ENCODE peak calls at places on chromosomes 2 and 18, in six cellular contexts. V is upper lobe of right lung, S is AG04450, C is right cardiac atrium, L is body of pancreas, X is IMR-90. H is an unnamed sample.

GRCh38 chr2:233556756-233557736 is 9.5 kb downstream of the USP40 start:
- DNase-seq in V (no peak), S (peak), C (no peak), L (peak), X (peak), H (peak)

GRCh38 chr2:240913810-240914644 is 7.9 kb downstream of the CROCC2 start:
- DNase-seq in V (peak), S (no peak), C (peak), L (peak), X (peak), H (no peak)

GRCh38 chr2:185583058-185583816 is 155.4 kb upstream of the FSIP2 start:
- DNase-seq in V (no peak), S (no peak), C (no peak), L (no peak), X (peak), H (peak)

GRCh38 chr18:5456577-5457466 is 87.0 kb downstream of the EPB41L3 start:
- DNase-seq in V (no peak), S (no peak), C (peak), L (no peak), X (peak), H (no peak)

GRCh38 chr2:160666677-160667061 is 173.1 kb upstream of the RBMS1 start:
- DNase-seq in V (no peak), S (peak), C (no peak), L (no peak), X (no peak), H (no peak)

GRCh38 chr18:55918449-55918848 is 330.5 kb upstream of the TCF4 start:
- DNase-seq in V (no peak), S (no peak), C (no peak), L (no peak), X (peak), H (no peak)

GRCh38 chr2:160241251-160242137 is 41.4 kb upstream of the ITGB6 start:
- DNase-seq in V (peak), S (no peak), C (no peak), L (peak), X (peak), H (peak)

GRCh38 chr2:240814280-240814679 is 5.7 kb downstream of the KIF1A start:
- DNase-seq in V (no peak), S (no peak), C (no peak), L (no peak), X (no peak), H (no peak)

GRCh38 chr18:4232656-4233055 is 222.5 kb downstream of the DLGAP1 start:
- DNase-seq in V (no peak), S (no peak), C (no peak), L (no peak), X (no peak), H (no peak)

GRCh38 chr2:191038241-191038725 is 24.3 kb upstream of the STAT1 start:
- DNase-seq in V (no peak), S (no peak), C (no peak), L (no peak), X (peak), H (peak)

GRCh38 chr2:17166506-17166905 is 351.7 kb downstream of the RAD51AP2 start:
- DNase-seq in V (no peak), S (no peak), C (no peak), L (peak), X (peak), H (no peak)

GRCh38 chr18:36786686-36787085 is 42.1 kb downstream of the TPGS2 start:
- DNase-seq in V (peak), S (no peak), C (peak), L (peak), X (peak), H (peak)

GRCh38 chr2:111617804-111618576 is 266.0 kb downstream of the ANAPC1 start:
- DNase-seq in V (no peak), S (no peak), C (peak), L (peak), X (no peak), H (peak)

GRCh38 chr2:19321946-19322345 is 36.5 kb downstream of the OSR1 start:
- DNase-seq in V (no peak), S (no peak), C (no peak), L (no peak), X (peak), H (no peak)

GRCh38 chr2:168355110-168355509 is 101.0 kb upstream of the CERS6 start:
- DNase-seq in V (no peak), S (no peak), C (no peak), L (peak), X (no peak), H (no peak)

GRCh38 chr2:148978026-148978685 is 60.3 kb upstream of the LYPD6B start:
- DNase-seq in V (no peak), S (no peak), C (no peak), L (no peak), X (no peak), H (no peak)

GRCh38 chr2:194735837-194736542 is 921.0 kb upstream of the SLC39A10 start:
- DNase-seq in V (no peak), S (no peak), C (no peak), L (no peak), X (no peak), H (no peak)

GRCh38 chr2:65746919-65747678 is 314.7 kb upstream of the SPRED2 start:
- DNase-seq in V (no peak), S (no peak), C (peak), L (peak), X (no peak), H (no peak)

GRCh38 chr2:42327125-42327524 is 33.9 kb downstream of the COX7A2L start:
- DNase-seq in V (no peak), S (no peak), C (no peak), L (peak), X (no peak), H (no peak)

GRCh38 chr2:8502316-8502715 is 179.5 kb upstream of the ID2 start:
- DNase-seq in V (peak), S (no peak), C (peak), L (no peak), X (no peak), H (no peak)

GRCh38 chr2:207945201-207945600 is 80.1 kb downstream of the PLEKHM3 start:
- DNase-seq in V (no peak), S (no peak), C (no peak), L (no peak), X (no peak), H (no peak)

GRCh38 chr2:29115797-29116781 is 874 bp downstream of the CLIP4 start:
- DNase-seq in V (peak), S (peak), C (peak), L (peak), X (peak), H (peak)

GRCh38 chr2:106117347-106117746 is 76.8 kb downstream of the UXS1 start:
- DNase-seq in V (no peak), S (no peak), C (no peak), L (no peak), X (no peak), H (no peak)

GRCh38 chr2:199739413-199740110 is 111.4 kb downstream of the FTCDNL1 start:
- DNase-seq in V (peak), S (peak), C (peak), L (peak), X (peak), H (peak)

GRCh38 chr18:11104307-11104706 is 45.1 kb downstream of the PIEZO2 start:
- DNase-seq in V (no peak), S (no peak), C (no peak), L (peak), X (no peak), H (no peak)

GRCh38 chr2:98870516-98871158 is 65.4 kb downstream of the CRACDL start:
- DNase-seq in V (no peak), S (no peak), C (no peak), L (no peak), X (no peak), H (no peak)

GRCh38 chr2:239309398-239310245 is 91.2 kb downstream of the HDAC4 start:
- DNase-seq in V (peak), S (no peak), C (no peak), L (no peak), X (no peak), H (no peak)

GRCh38 chr2:152648336-152648735 is 68.9 kb downstream of the PRPF40A start:
- DNase-seq in V (no peak), S (no peak), C (no peak), L (no peak), X (peak), H (no peak)

GRCh38 chr18:37242091-37242490 is 323.5 kb downstream of the CELF4 start:
- DNase-seq in V (no peak), S (no peak), C (no peak), L (no peak), X (no peak), H (no peak)

GRCh38 chr2:96952976-96953610 is 33.3 kb downstream of the FAM178B start:
- DNase-seq in V (no peak), S (peak), C (peak), L (peak), X (peak), H (no peak)

GRCh38 chr2:181989099-181989498 is 3.4 kb downstream of the PPP1R1C start:
- DNase-seq in V (no peak), S (no peak), C (no peak), L (no peak), X (no peak), H (no peak)

GRCh38 chr2:216233281-216233995 is 124.3 kb downstream of the XRCC5 start:
- DNase-seq in V (no peak), S (no peak), C (no peak), L (no peak), X (no peak), H (no peak)

GRCh38 chr2:215365184-215365658 is 53.4 kb downstream of the ATIC start:
- DNase-seq in V (no peak), S (no peak), C (no peak), L (no peak), X (peak), H (no peak)

GRCh38 chr2:28317390-28317789 is 75.3 kb upstream of the FOSL2 start:
- DNase-seq in V (no peak), S (no peak), C (no peak), L (no peak), X (no peak), H (no peak)

GRCh38 chr2:142878061-142878741 is 737 bp downstream of the KYNU start:
- DNase-seq in V (no peak), S (no peak), C (no peak), L (no peak), X (no peak), H (no peak)
- H3K4me3 ChIP-seq in V (peak), S (no peak), C (peak), L (no peak), X (no peak), H (no peak)

DNA sequence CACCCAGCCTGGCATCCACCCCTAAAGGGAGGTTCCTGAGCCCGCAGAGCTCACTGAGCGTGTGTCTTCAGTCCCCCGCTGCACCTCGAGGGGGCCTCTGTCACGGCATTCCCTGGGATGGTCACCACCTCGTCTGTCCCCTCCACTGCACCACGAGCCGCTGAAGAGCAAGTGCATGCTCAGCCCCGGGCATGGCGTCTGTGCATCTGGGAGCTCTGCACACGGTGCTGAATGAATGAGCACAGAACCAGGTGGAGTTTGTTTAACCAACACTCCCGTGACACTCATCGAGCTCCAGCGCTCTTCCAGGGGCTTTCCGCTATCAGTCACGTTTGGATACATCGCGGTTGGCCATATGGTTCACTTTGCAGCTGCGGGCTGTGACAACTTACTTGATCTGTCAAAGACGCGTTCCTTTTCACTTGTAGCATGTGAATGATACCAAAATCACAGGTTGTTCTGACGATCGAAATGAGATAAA is 9.2 kb downstream of the ALLC start:
- DNase-seq in V (peak), S (peak), C (no peak), L (no peak), X (peak), H (no peak)
- H3K4me3 ChIP-seq in V (peak), S (peak), C (no peak), L (no peak), X (peak), H (no peak)

DNA sequence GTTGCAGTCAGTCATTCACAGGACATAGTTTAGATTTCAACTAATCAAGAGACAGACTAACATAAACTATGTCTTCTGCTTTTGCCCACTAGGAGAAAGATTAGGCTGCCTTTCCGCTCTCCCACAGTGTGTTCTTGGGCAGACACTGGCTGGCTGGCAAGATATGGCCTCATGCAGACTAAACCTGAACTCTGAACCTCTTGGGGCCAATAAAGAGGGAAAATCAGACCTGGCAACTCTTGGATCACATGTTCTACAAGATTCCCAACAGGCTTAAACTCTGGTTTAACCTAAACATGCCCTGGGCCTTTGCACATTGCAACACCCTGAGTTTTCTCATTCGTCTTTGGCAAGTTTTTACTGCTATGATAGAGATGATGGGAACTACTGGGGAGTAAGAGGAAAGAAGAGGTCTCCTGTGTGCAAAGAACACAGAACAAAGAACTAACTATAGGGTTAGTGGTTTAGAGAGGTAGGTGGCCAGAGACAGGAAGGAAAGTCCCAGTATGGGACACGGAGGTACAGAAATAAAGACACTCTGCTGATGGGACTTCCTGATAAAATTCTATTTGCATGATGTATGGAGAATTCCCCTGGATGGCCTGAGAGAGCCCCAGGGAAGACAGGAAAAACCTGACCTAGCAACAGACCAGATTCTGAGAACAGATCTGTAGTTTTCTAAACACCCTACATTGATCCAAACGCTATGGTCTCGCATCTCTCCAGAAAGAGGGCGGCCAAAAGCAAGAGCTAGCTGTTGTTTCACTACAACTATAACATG is 2.0 kb upstream of the ATRAID start:
- DNase-seq in V (no peak), S (no peak), C (no peak), L (no peak), X (peak), H (peak)
- H3K4me3 ChIP-seq in V (no peak), S (no peak), C (no peak), L (no peak), X (no peak), H (peak)

DNA sequence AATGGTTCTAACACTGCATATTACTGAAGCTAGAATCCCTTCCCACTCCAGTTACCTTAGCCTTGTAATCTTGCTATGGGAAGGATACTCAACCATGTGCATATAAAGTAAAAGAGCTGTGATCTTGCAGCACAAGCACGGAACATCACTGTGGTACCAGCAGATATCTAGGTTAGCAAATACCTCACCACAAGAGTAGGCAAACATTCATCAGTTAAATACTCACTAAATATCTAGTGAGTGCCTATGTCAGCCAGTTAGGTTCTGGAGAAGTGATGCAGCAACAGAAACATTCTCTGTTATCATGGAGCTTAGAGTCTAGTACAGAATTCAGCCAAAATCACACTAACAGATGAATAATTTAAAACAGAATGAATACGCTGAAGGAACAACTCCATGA is 349.6 kb upstream of the UBE2E3 start:
- DNase-seq in V (no peak), S (no peak), C (no peak), L (no peak), X (peak), H (no peak)
- H3K4me3 ChIP-seq in V (no peak), S (no peak), C (no peak), L (no peak), X (no peak), H (no peak)

DNA sequence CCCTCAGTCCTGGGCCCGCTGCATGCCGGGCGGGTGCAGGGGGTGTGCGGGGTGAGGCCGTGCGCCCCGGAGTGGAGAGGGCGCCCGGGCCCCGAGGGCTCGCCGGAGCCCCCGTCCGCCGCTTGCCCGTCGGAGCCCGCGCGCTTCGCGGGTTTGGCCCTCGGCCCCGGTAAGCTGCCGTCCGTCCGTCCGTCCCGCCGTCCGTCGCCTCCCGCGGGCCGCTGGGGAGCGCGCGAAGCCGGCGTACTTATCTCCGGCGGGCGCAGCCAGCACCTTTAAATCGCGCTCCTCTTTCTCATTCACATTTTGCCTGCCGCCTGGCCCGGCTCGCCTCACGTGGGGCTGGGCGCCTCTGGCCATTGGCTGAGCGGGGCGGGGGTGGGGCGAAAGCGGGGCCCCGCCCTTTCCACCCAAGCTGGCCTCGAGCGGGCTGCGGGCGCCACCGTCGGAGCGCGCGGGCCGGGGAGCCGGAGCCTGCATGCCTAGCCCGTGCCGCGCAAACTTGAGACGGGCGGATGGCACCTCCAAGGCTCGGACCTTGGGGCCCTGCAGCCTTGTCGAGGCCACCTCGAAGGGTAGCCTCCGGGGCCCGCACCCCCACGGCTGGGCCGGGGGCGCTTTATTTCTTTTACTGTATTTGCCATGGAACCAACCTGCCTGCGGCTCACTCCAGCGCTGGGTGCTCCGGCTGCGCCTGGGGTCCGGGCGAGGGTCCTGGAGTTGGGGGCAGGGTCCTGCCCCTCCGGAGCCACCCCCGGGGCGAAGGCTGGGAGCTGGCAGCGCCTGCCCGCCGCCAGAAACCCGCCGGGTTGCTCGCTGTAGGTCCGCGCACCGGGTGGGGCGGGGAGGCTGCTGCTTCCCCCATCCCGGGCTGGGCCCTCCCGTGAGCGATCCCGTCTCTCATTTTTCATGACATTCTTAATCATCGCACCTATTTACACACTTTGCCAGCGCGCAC is at the start of gene GBX2:
- DNase-seq in V (peak), S (no peak), C (peak), L (no peak), X (peak), H (no peak)
- H3K4me3 ChIP-seq in V (peak), S (peak), C (peak), L (no peak), X (peak), H (peak)

DNA sequence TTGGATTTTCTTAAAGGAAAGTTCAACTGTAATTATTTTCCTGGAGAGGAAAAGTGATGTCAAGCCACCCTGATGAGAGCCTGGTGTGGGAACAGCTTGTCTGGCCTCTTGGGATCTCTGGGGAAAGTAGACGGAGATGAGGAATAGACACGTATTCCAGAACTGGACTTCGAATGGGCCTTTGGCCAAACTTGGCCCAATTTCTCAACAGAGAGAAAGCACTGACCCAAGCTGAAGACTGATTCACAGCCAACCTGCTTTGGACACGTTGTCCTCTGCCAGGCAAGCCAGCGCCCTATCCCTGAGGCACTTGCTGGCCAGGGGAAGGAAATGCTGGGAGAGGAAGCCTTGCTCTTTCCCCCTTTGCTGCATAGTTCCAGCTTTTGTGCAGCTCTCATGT is 70.8 kb upstream of the CTAGE1 start:
- DNase-seq in V (no peak), S (no peak), C (peak), L (peak), X (no peak), H (no peak)
- H3K4me3 ChIP-seq in V (no peak), S (no peak), C (no peak), L (no peak), X (no peak), H (no peak)

DNA sequence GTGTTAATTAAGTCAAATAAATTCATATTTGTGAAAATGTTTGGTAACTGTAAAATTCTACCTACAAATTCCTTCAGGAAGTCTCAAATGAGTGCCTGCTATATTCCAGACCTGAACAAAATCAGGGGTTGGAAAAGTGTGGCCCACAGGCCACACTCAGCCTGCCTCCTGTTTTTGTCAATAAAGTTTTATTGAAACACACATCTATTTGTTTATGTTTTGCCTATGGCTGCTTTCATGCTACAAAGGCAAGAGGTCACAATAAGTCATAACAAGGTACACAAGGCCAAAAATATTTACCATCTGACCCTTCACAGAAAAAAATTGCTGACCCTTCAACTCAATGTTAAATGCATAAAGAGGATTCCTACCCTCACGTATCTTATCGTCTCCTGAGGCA is 581.7 kb downstream of the ARHGAP15 start:
- DNase-seq in V (no peak), S (no peak), C (no peak), L (no peak), X (no peak), H (no peak)
- H3K4me3 ChIP-seq in V (no peak), S (no peak), C (no peak), L (no peak), X (no peak), H (no peak)